ENCODE peak calls at places on chromosomes 2 and 18, in six cellular contexts. O, I, L, X, A and Q are unnamed samples.

GRCh38 chr2:170926743-170927297 is 2.2 kb upstream of the GORASP2 start:
- DNase-seq in O (no peak), I (no peak), L (no peak), X (no peak), A (no peak), Q (no peak)

GRCh38 chr2:72685666-72686065 is 140.2 kb downstream of the EXOC6B start:
- DNase-seq in O (no peak), I (no peak), L (no peak), X (no peak), A (no peak), Q (no peak)

GRCh38 chr2:8176837-8177236 is 505.0 kb upstream of the ID2 start:
- DNase-seq in O (no peak), I (no peak), L (no peak), X (no peak), A (no peak), Q (no peak)

GRCh38 chr2:231640646-231641111 is 48.0 kb downstream of the TEX44 start:
- DNase-seq in O (no peak), I (no peak), L (peak; percentile 45), X (peak; percentile 81), A (no peak), Q (peak; percentile 34)

GRCh38 chr2:101912545-101912944 is 79.2 kb upstream of the IL1R2 start:
- DNase-seq in O (no peak), I (no peak), L (no peak), X (no peak), A (no peak), Q (no peak)

GRCh38 chr2:10591207-10591606 is 98.6 kb downstream of the NOL10 start:
- DNase-seq in O (no peak), I (no peak), L (peak; percentile 56), X (peak; percentile 7), A (no peak), Q (no peak)

GRCh38 chr18:58335223-58335622 is 291.2 kb downstream of the NEDD4L start:
- DNase-seq in O (no peak), I (no peak), L (peak; percentile 58), X (no peak), A (no peak), Q (no peak)

GRCh38 chr2:134682726-134683125 is 36.1 kb downstream of the TMEM163 start:
- DNase-seq in O (no peak), I (no peak), L (no peak), X (no peak), A (no peak), Q (no peak)

GRCh38 chr2:16404551-16405300 is 260.9 kb downstream of the CYRIA start:
- DNase-seq in O (no peak), I (no peak), L (no peak), X (no peak), A (no peak), Q (no peak)

DNA sequence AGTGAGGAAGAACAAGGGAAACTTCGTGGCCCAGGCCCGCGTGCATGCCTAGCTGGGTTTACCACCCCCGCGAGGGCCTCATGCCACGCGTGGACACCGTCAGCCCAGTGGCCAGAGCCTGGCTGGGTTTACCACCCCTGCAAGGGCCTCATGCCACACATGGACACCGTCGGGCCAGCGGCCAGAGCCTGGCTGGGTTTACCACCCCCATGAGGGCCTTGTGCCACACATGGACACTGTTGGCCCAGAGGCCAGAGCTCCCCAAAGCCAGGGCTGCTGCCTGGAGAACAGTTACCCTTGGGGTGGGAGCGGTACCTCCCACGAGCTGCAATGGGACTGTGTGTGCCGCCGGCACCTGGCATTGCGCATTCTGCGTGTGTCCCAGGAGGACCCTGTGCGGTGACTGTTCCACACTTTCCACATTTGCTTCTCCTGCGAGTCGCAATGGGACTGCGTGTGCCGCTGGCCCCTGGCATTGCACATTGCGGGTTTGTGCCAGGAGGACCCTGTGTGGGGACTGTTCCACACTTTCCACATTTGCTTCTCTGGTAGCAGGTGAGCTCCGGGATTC is 105.6 kb upstream of the CTDP1 start:
- DNase-seq in O (no peak), I (no peak), L (no peak), X (no peak), A (no peak), Q (no peak)
- H3K4me3 ChIP-seq in O (no peak overlapping the region), I (no peak overlapping the region), L (no peak overlapping the region), X (no peak overlapping the region), A (no peak overlapping the region), Q (no peak overlapping the region)

DNA sequence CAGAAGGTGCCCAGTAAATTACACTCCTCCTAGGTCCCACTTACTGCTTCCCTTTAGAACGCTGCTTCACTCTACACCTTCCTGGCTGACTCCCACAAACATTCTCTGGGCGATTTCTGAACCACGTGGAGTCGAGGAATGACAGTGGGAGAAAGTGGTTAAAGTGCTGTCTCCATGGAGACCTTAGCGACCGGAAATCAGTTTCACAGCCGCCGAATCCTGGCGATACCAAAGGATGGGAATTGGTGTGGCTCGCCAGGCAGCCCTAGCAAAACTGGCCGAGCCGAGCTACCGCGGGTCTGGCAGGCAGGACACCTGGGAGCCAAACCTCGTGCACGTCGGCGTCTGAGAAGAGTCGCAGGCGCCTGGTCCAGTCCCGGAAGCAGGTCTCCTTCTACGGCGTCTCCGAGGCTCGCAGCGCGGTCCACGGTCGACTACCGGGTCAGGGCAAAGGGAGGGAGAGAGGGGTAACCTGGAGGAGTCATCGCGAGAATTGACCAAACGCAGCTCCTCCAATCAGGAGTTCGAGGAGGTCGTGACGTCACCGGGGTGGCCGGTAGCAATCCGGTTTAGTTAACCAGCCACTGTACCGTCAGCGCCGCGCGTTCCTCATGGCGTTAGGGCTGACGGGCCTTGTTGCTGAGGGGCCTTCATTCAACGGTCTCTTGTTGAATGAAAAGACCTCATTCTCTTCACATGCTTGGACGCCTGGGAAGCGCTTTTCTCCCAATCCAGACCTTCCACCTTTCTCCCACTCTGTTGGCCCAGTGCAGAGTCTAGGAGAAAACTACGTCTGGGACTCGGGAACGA is at the start of gene THADA:
- DNase-seq in O (peak; percentile 100), I (peak; percentile 99), L (peak; percentile 99), X (peak; percentile 100), A (peak; percentile 100), Q (peak; percentile 99)
- H3K4me3 ChIP-seq in O (peak within 1 kb of the TSS; percentile 69), I (peak within 1 kb of the TSS; percentile 82), L (peak within 1 kb of the TSS; percentile 68), X (peak within 1 kb of the TSS; percentile 93), A (peak within 1 kb of the TSS; percentile 70), Q (peak within 1 kb of the TSS; percentile 70)

GRCh38 chr2:85132834-85133637 is at the start of gene TCF7L1:
- DNase-seq in O (peak; percentile 79), I (peak; percentile 86), L (peak; percentile 96), X (peak; percentile 21), A (peak; percentile 84), Q (peak; percentile 26)
- H3K4me3 ChIP-seq in O (peak within 1 kb of the TSS; percentile 71), I (peak within 1 kb of the TSS; percentile 72), L (peak within 1 kb of the TSS; percentile 76), X (peak within 1 kb of the TSS; percentile 46), A (peak within 1 kb of the TSS; percentile 95), Q (peak within 1 kb of the TSS; percentile 68)

GRCh38 chr2:197838589-197838988 is 34.2 kb downstream of the PLCL1 start:
- DNase-seq in O (no peak), I (no peak), L (no peak), X (no peak), A (no peak), Q (no peak)
- H3K4me3 ChIP-seq in O (no peak overlapping the region), I (no peak overlapping the region), L (no peak overlapping the region), X (no peak overlapping the region), A (no peak overlapping the region), Q (no peak overlapping the region)

GRCh38 chr2:114001936-114002335 is 112.0 kb downstream of the ACTR3 start:
- DNase-seq in O (no peak), I (no peak), L (no peak), X (no peak), A (no peak), Q (no peak)
- H3K4me3 ChIP-seq in O (no peak overlapping the region), I (no peak overlapping the region), L (no peak overlapping the region), X (no peak overlapping the region), A (no peak overlapping the region), Q (no peak overlapping the region)

GRCh38 chr2:68747918-68748317 is 13.3 kb downstream of the ARHGAP25 start:
- DNase-seq in O (no peak), I (no peak), L (no peak), X (peak; percentile 0), A (no peak), Q (no peak)
- H3K4me3 ChIP-seq in O (no peak overlapping the region), I (no peak overlapping the region), L (no peak overlapping the region), X (no peak overlapping the region), A (no peak overlapping the region), Q (no peak overlapping the region)

GRCh38 chr18:21742323-21742687 is 1.7 kb downstream of the MIB1 start:
- DNase-seq in O (peak; percentile 38), I (no peak), L (no peak), X (no peak), A (no peak), Q (no peak)
- H3K4me3 ChIP-seq in O (peak overlapping the region; percentile 89), I (peak overlapping the region; percentile 71), L (peak overlapping the region; percentile 81), X (peak overlapping the region; percentile 91), A (peak overlapping the region; percentile 99), Q (no peak overlapping the region)

GRCh38 chr18:62974388-62974787 is 259.0 kb downstream of the PHLPP1 start:
- DNase-seq in O (no peak), I (no peak), L (no peak), X (no peak), A (no peak), Q (no peak)
- H3K4me3 ChIP-seq in O (no peak overlapping the region), I (no peak overlapping the region), L (no peak overlapping the region), X (no peak overlapping the region), A (no peak overlapping the region), Q (no peak overlapping the region)

GRCh38 chr2:120734930-120735611 is 597 bp upstream of the GLI2 start:
- DNase-seq in O (peak; percentile 57), I (no peak), L (peak; percentile 69), X (no peak), A (no peak), Q (no peak)

GRCh38 chr2:120737802-120738516 is 2.3 kb downstream of the GLI2 start:
- DNase-seq in O (no peak), I (no peak), L (peak; percentile 32), X (no peak), A (no peak), Q (peak; percentile 10)

GRCh38 chr2:120736955-120737801 is 1.5 kb downstream of the GLI2 start:
- DNase-seq in O (peak; percentile 88), I (no peak), L (peak; percentile 94), X (no peak), A (no peak), Q (no peak)

GRCh38 chr2:120735750-120736170 is at the start of gene GLI2:
- DNase-seq in O (peak; percentile 97), I (no peak), L (peak; percentile 95), X (peak; percentile 74), A (peak; percentile 78), Q (peak; percentile 23)

DNA sequence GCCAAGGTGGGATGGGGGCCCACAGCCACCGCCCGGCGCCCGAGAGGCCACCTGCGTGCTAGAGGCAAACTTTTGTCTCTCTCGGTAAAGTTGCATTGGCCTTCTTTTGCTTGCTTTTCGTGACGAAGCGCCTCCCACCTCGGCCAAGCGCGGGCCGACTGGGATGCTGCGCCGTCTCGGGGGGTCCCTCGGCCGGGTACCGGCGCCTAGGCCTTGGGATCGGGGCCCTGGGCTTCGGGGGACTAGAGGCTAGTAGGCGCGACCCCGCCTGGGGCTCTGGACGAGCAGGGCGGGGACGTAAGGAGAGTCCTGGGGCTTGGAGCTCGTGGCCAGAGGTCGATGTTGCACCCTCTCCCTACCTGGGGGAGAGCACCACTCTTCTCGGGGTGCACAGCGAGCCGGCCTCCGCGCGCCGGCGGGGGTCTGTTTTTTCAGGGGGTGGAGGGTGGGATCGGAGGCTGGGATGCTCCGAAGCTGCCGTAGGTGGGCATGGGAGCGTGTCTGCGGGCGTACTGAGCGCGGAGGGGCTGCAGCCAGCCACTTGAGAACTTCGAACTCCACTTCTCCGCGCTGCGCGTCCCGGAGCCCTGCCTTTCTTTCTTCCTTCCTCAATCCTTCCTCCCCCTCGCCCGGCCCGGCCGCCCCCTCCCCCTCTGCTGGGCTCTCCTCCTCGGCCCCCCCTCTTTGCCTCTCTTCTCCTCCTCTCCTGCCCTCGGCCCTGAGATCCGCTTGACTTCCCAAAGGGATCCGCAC is 710 bp downstream of the GLI2 start:
- DNase-seq in O (peak; percentile 57), I (no peak), L (peak; percentile 91), X (no peak), A (peak; percentile 35), Q (no peak)
- H3K4me3 ChIP-seq in O (peak overlapping the region; percentile 83), I (peak overlapping the region; percentile 49), L (peak overlapping the region; percentile 89), X (no peak overlapping the region), A (peak overlapping the region; percentile 39), Q (peak overlapping the region; percentile 9)